ENCODE peak calls at places on chromosomes 1 and 21, in nine cellular contexts. D is pancreas, N is heart left ventricle, R is PC-9, I is GM06990, S is mammary epithelial cell, U is kidney epithelial cell, Q is psoas muscle, L is BJ. Y is an unnamed sample. For H3K36me3, the result is how much of the 10 kb centered on the place peaks cover.

GRCh38 chr1:231153726-231154125 is 8.1 kb upstream of the TRIM67 start:
- DNase-seq in U (no peak), S (no peak), Q (no peak), N (no peak), D (no peak), R (no peak), L (no peak), I (no peak), Y (no peak)

GRCh38 chr1:66048011-66048410 is 255.3 kb downstream of the PDE4B start:
- DNase-seq in N (no peak), R (no peak), Q (no peak), U (no peak), L (no peak), S (no peak), D (no peak), I (no peak), Y (no peak)

GRCh38 chr21:33947451-33948095 is 32.0 kb upstream of the ATP5PO start:
- DNase-seq in L (peak), U (peak), N (peak), D (peak), Q (peak), S (peak), R (peak), I (peak), Y (peak)

GRCh38 chr1:218299416-218299815 is 14.3 kb downstream of the RRP15 start:
- DNase-seq in Q (no peak), S (peak), R (peak), L (peak), D (no peak), U (peak), N (no peak), I (no peak), Y (peak)

GRCh38 chr1:180259431-180260338 is 29.6 kb downstream of the LHX4 start:
- DNase-seq in L (no peak), S (no peak), D (no peak), U (no peak), I (no peak), N (no peak), Q (no peak), R (no peak), Y (no peak)

GRCh38 chr1:42081475-42081874 is 71.7 kb upstream of the GUCA2B start:
- DNase-seq in L (no peak), D (peak), R (no peak), U (no peak), N (no peak), I (no peak), Q (no peak), S (no peak), Y (no peak)

GRCh38 chr1:207745285-207745684 is 6.6 kb upstream of the CD46 start:
- DNase-seq in L (no peak), S (no peak), I (no peak), N (no peak), D (no peak), U (no peak), R (peak), Q (no peak), Y (no peak)

GRCh38 chr1:180168786-180169640 is 14.3 kb downstream of the QSOX1 start:
- DNase-seq in N (no peak), I (no peak), L (no peak), Q (peak), S (no peak), R (peak), D (peak), U (no peak), Y (peak)

GRCh38 chr1:34192621-34193020 is 15.9 kb downstream of the C1orf94 start:
- DNase-seq in S (no peak), U (no peak), N (no peak), I (no peak), L (no peak), Q (no peak), D (no peak), R (no peak), Y (no peak)

GRCh38 chr1:184152502-184152901 is 101.0 kb downstream of the TSEN15 start:
- DNase-seq in D (no peak), Q (peak), I (no peak), U (no peak), R (no peak), N (no peak), L (no peak), S (no peak), Y (no peak)

GRCh38 chr1:116375884-116376733 is 3.1 kb downstream of the ATP1A1 start:
- DNase-seq in N (peak), Q (peak), I (no peak), D (peak), R (peak), U (peak), L (peak), S (peak), Y (peak)

GRCh38 chr1:200922406-200922805 is 27.7 kb downstream of the INAVA start:
- DNase-seq in N (no peak), U (no peak), S (no peak), Q (no peak), R (no peak), I (no peak), D (no peak), L (no peak), Y (no peak)

GRCh38 chr1:193457676-193458075 is 271.3 kb upstream of the B3GALT2 start:
- DNase-seq in S (no peak), R (no peak), U (peak), N (no peak), L (no peak), I (no peak), Q (no peak), D (no peak), Y (no peak)

GRCh38 chr1:198047913-198048312 is 108.9 kb upstream of the NEK7 start:
- DNase-seq in R (no peak), U (no peak), S (no peak), N (no peak), I (no peak), D (no peak), Q (no peak), L (no peak), Y (no peak)

GRCh38 chr21:27425574-27425973 is 458.7 kb upstream of the ADAMTS5 start:
- DNase-seq in S (peak), D (no peak), L (no peak), Q (no peak), U (peak), R (no peak), N (no peak), I (no peak), Y (no peak)

GRCh38 chr1:31736675-31737074 is 27.5 kb downstream of the ADGRB2 start:
- DNase-seq in N (no peak), U (no peak), L (no peak), S (no peak), Q (peak), I (no peak), R (no peak), D (peak), Y (no peak)

GRCh38 chr1:52551476-52552235 is 1.2 kb downstream of the TUT4 start:
- DNase-seq in U (no peak), I (no peak), R (no peak), Q (no peak), D (no peak), S (peak), L (no peak), N (no peak), Y (peak)

GRCh38 chr1:60984066-60984799 is 98.1 kb upstream of the NFIA start:
- DNase-seq in Q (peak), I (no peak), N (peak), S (peak), R (no peak), U (no peak), D (no peak), L (no peak), Y (no peak)

GRCh38 chr21:38229260-38229877 is 27.4 kb upstream of the KCNJ15 start:
- DNase-seq in S (peak), L (no peak), R (no peak), U (no peak), I (no peak), Q (no peak), N (no peak), D (no peak), Y (peak)

GRCh38 chr1:214454619-214455396 is 96.6 kb downstream of the PTPN14 start:
- DNase-seq in D (no peak), I (no peak), U (no peak), L (no peak), N (no peak), Q (no peak), R (peak), S (peak), Y (no peak)

GRCh38 chr1:26404641-26405040 is 6.0 kb upstream of the LIN28A start:
- DNase-seq in Q (no peak), R (peak), D (no peak), N (no peak), I (no peak), S (no peak), U (no peak), L (no peak), Y (no peak)

GRCh38 chr1:2936568-2937515 is 84.4 kb upstream of the ACTRT2 start:
- DNase-seq in L (no peak), U (no peak), R (no peak), S (no peak), I (no peak), N (peak), Q (no peak), D (peak), Y (no peak)

GRCh38 chr1:169368406-169368769 is 393 bp downstream of the BLZF1 start:
- DNase-seq in L (no peak), I (peak), S (no peak), D (no peak), U (no peak), R (no peak), N (no peak), Q (no peak), Y (peak)

GRCh38 chr1:14500041-14500440 is 98.4 kb upstream of the KAZN start:
- DNase-seq in D (no peak), S (no peak), I (no peak), Q (no peak), L (no peak), R (no peak), N (no peak), U (no peak), Y (no peak)

GRCh38 chr1:34002810-34003209 is 138.9 kb downstream of the HMGB4 start:
- DNase-seq in N (no peak), L (no peak), U (no peak), S (no peak), D (no peak), I (no peak), R (no peak), Q (no peak), Y (no peak)

GRCh38 chr1:40270152-40270834 is 12.3 kb downstream of the ZMPSTE24 start:
- DNase-seq in D (no peak), S (peak), Q (no peak), U (no peak), N (no peak), R (no peak), I (no peak), L (no peak), Y (no peak)

GRCh38 chr1:13814131-13814530 is 114.1 kb downstream of the PRDM2 start:
- DNase-seq in U (no peak), R (no peak), I (no peak), N (peak), Q (no peak), D (no peak), S (no peak), L (no peak), Y (no peak)

GRCh38 chr1:231927431-231927830 is 300.8 kb downstream of the DISC1 start:
- DNase-seq in L (no peak), R (no peak), I (no peak), D (no peak), N (no peak), Q (no peak), U (no peak), S (no peak), Y (no peak)

GRCh38 chr21:18294100-18294499 is 49.5 kb downstream of the CHODL start:
- DNase-seq in N (no peak), S (no peak), L (no peak), I (no peak), U (no peak), Q (no peak), D (no peak), R (no peak), Y (no peak)

GRCh38 chr1:64686828-64687724 is 57.8 kb upstream of the RAVER2 start:
- DNase-seq in L (peak), Q (no peak), N (no peak), D (no peak), U (no peak), I (no peak), S (peak), R (peak), Y (peak)

GRCh38 chr1:227270554-227270953 is 47.7 kb downstream of the CDC42BPA start:
- DNase-seq in N (no peak), D (no peak), Q (no peak), L (no peak), S (no peak), R (no peak), I (no peak), U (no peak), Y (no peak)
- TF ChIP-seq CTCF in N (no peak), D (no peak), Q (no peak), L (no peak), S (no peak), R (no peak), I (no peak), U (no peak), Y (no peak)

DNA sequence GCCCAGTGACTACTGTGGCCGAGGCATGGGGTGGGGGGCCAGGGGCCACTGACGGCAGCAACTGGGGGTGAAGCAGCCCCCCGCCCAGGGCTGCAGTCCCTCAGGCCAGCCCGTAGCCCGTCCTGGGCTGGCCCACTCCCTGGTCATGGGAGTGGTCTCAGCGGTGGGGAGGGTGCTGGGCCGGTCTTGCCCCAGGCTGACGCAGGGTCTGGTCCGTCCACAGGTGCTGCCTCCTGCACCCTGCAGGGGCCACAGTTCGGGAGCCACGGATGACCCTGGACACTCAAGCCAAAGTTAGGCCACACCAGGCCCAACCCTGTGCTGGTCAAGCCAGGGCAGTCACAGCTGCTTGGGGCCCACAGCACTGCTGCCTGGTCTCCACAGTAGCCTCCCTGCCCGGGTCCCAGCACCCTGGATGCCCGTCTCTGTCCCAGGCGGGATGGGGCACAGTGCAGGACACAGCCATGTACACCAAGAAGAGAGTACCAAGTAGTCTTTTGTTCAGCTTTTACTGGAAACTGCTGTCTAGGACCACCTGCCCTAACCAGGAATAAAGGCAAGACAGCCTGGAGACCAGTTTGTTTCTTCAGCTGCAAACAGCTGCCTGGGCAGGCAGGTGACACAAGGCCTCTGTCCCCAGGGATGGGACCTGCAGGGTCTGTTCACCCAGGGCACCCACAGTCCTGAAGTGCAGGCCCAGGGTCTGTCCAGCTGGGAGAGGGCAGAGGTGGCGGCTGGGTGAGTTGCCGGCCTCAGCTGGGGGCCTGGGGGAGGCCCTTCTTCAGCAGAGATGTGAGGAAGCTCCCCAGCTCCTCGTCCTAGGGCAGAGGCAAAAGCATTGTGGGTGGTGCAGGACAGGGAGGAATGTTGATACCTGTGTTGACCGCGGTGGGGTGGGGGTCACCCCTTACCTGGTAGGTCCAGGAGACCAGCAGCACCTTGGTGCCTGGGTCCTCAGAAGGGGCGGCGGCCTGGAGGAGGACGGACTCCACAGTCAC is 3.0 kb downstream of the PUSL1 start:
- DNase-seq in U (no peak), R (no peak), I (no peak), L (no peak), N (no peak), Q (no peak), D (no peak), S (no peak), Y (no peak)
- H3K36me3 ChIP-seq in U (under half), R (under half), I (under half), L (under half), N (under half), Q (half or more), D (under half), S (under half), Y (under half)

GRCh38 chr1:239428311-239428710 is 41.9 kb downstream of the CHRM3 start:
- DNase-seq in I (no peak), N (no peak), S (no peak), U (no peak), Q (no peak), R (no peak), D (no peak), L (no peak), Y (no peak)

GRCh38 chr1:239436286-239436685 is 49.9 kb downstream of the CHRM3 start:
- DNase-seq in S (no peak), L (no peak), I (no peak), D (no peak), U (no peak), N (no peak), Q (no peak), R (no peak), Y (no peak)

GRCh38 chr1:239429163-239429562 is 42.8 kb downstream of the CHRM3 start:
- DNase-seq in N (no peak), R (no peak), D (no peak), Q (no peak), L (no peak), S (no peak), I (no peak), U (no peak), Y (no peak)

GRCh38 chr1:239432255-239432654 is 45.9 kb downstream of the CHRM3 start:
- DNase-seq in L (no peak), D (no peak), R (no peak), I (no peak), U (no peak), Q (no peak), N (no peak), S (no peak), Y (no peak)

GRCh38 chr1:239434181-239434580 is 47.8 kb downstream of the CHRM3 start:
- DNase-seq in S (peak), Q (no peak), L (no peak), N (no peak), D (no peak), U (no peak), I (no peak), R (no peak), Y (no peak)
- TF ChIP-seq CTCF in S (no peak), Q (no peak), L (no peak), N (no peak), D (no peak), U (no peak), I (no peak), R (no peak), Y (no peak)

DNA sequence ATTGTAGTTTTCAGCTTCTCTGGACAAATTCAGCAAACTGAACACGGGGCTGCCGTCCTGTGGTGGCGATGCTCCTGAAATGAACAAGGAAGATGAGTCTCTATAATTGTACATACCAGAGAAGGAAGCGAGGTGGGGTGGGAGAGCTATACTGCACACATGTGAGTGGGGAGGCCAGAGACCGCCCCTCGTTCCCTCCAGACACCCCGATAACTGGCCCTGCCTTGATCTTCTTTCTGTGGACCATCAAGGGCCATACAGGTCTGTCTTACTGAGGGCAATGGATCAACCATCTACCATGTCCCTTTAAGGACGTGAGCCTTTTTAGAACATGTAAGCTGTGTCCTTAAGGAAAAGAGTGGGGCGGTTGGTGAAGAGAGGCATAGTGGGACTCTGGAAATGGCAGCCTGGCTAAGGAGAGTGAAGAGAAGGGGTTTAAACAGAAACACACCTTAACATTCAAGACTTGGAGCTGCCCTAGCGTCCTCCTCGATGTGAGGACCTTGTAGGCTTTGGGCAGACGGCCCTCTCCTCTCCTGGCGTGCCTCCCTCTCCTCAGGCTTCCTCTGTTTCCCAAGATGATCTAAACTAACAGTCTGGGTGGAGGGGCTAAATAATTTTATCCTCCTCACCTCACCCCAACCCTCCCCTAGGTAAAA is 5.8 kb downstream of the PLEKHO1 start:
- DNase-seq in N (no peak), L (no peak), D (no peak), Q (no peak), U (no peak), S (no peak), I (no peak), R (no peak), Y (no peak)
- H3K36me3 ChIP-seq in N (under half), L (under half), D (under half), Q (half or more), U (under half), S (under half), I (under half), R (under half), Y (under half)

GRCh38 chr1:212110617-212111016 is 75.1 kb downstream of the DTL start:
- DNase-seq in L (no peak), Q (no peak), S (no peak), R (no peak), I (no peak), D (no peak), N (no peak), U (no peak), Y (no peak)
- TF ChIP-seq CTCF in L (peak), Q (no peak), S (no peak), R (no peak), I (no peak), D (no peak), N (no peak), U (no peak), Y (no peak)

GRCh38 chr1:109231085-109231484 is 17.4 kb downstream of the SARS1 start:
- DNase-seq in I (no peak), U (no peak), Q (no peak), R (no peak), N (no peak), S (no peak), D (no peak), L (no peak), Y (no peak)

GRCh38 chr1:109228167-109228566 is 14.4 kb downstream of the SARS1 start:
- DNase-seq in I (no peak), Q (no peak), D (no peak), R (peak), N (no peak), S (no peak), U (no peak), L (no peak), Y (no peak)

GRCh38 chr1:109226078-109226445 is 12.3 kb downstream of the SARS1 start:
- DNase-seq in L (no peak), S (peak), D (no peak), R (peak), I (no peak), U (no peak), Q (no peak), N (no peak), Y (no peak)

GRCh38 chr1:109225248-109226077 is 11.7 kb downstream of the SARS1 start:
- DNase-seq in R (peak), I (no peak), U (no peak), L (no peak), Q (no peak), S (no peak), N (no peak), D (no peak), Y (no peak)

GRCh38 chr1:109229531-109230127 is 15.9 kb downstream of the SARS1 start:
- DNase-seq in I (no peak), D (no peak), U (no peak), R (no peak), Q (no peak), L (no peak), N (no peak), S (no peak), Y (peak)
- H3K36me3 ChIP-seq in I (under half), D (half or more), U (under half), R (half or more), Q (half or more), L (under half), N (under half), S (half or more), Y (under half)

GRCh38 chr21:42827588-42827987 is 51.8 kb downstream of the WDR4 start:
- DNase-seq in I (no peak), D (no peak), Q (no peak), R (no peak), U (no peak), L (no peak), S (no peak), N (no peak), Y (no peak)
- TF ChIP-seq CTCF in I (no peak), D (no peak), Q (no peak), R (no peak), U (no peak), L (no peak), S (no peak), N (no peak), Y (no peak)

GRCh38 chr1:36342426-36343185 is 19.2 kb upstream of the EVA1B start:
- DNase-seq in N (peak), U (no peak), L (no peak), S (peak), I (no peak), R (peak), D (no peak), Q (peak), Y (peak)
- H3K36me3 ChIP-seq in N (under half), U (under half), L (under half), S (under half), I (under half), R (under half), D (under half), Q (half or more), Y (under half)

GRCh38 chr1:187999973-188000372 is 1171.2 kb downstream of the PLA2G4A start:
- DNase-seq in D (no peak), S (no peak), I (no peak), R (no peak), L (no peak), Q (no peak), N (no peak), U (no peak), Y (no peak)
- TF ChIP-seq CTCF in D (no peak), S (no peak), I (peak), R (no peak), L (no peak), Q (no peak), N (no peak), U (no peak), Y (peak)

GRCh38 chr21:45942755-45943629 is 38.6 kb upstream of the COL6A1 start:
- DNase-seq in R (no peak), N (no peak), D (no peak), U (no peak), I (no peak), L (no peak), S (no peak), Q (no peak), Y (no peak)
- H3K36me3 ChIP-seq in R (under half), N (under half), D (under half), U (under half), I (under half), L (under half), S (under half), Q (under half), Y (under half)